ENCODE peak calls at places on chromosomes 7 and 10, in four cellular contexts. One of them, this sample, is unnamed. For H3K9me3, the result is how much of the 10 kb centered on the place peaks cover.

GRCh38 chr10:28668363-28669226 is 8.7 kb upstream of the BAMBI start:
- DNase-seq in H9: peak
- DNase-seq in esophagus squamous epithelium: no peak
- DNase-seq in OCI-LY7: no peak
- DNase-seq in this sample: no peak

GRCh38 chr7:74441801-74442200 is 11.9 kb upstream of the GTF2IRD1 start:
- DNase-seq in H9: no peak
- DNase-seq in esophagus squamous epithelium: no peak
- DNase-seq in OCI-LY7: no peak
- DNase-seq in this sample: no peak

GRCh38 chr10:7666253-7667023 is at the start of gene ITIH5:
- DNase-seq in H9: peak
- DNase-seq in esophagus squamous epithelium: no peak
- DNase-seq in OCI-LY7: no peak
- DNase-seq in this sample: no peak

GRCh38 chr7:46369933-46370654 is 449.0 kb upstream of the IGFBP3 start:
- DNase-seq in H9: no peak
- DNase-seq in esophagus squamous epithelium: no peak
- DNase-seq in OCI-LY7: no peak
- DNase-seq in this sample: no peak

GRCh38 chr7:128347573-128348147 is 4.0 kb upstream of the RBM28 start:
- DNase-seq in H9: peak
- DNase-seq in esophagus squamous epithelium: no peak
- DNase-seq in OCI-LY7: peak
- DNase-seq in this sample: no peak

GRCh38 chr10:30818854-30819253 is 189.3 kb upstream of the LYZL2 start:
- DNase-seq in H9: no peak
- DNase-seq in esophagus squamous epithelium: no peak
- DNase-seq in OCI-LY7: no peak
- DNase-seq in this sample: no peak

GRCh38 chr10:25113231-25114035 is 61.4 kb upstream of the GPR158 start:
- DNase-seq in H9: peak
- DNase-seq in esophagus squamous epithelium: no peak
- DNase-seq in OCI-LY7: peak
- DNase-seq in this sample: peak

GRCh38 chr7:3879337-3880054 is 578.4 kb downstream of the SDK1 start:
- DNase-seq in H9: no peak
- DNase-seq in esophagus squamous epithelium: no peak
- DNase-seq in OCI-LY7: no peak
- DNase-seq in this sample: no peak

GRCh38 chr10:48444861-48445841 is 138.7 kb downstream of the MAPK8 start:
- DNase-seq in H9: peak
- DNase-seq in esophagus squamous epithelium: no peak
- DNase-seq in OCI-LY7: no peak
- DNase-seq in this sample: peak

GRCh38 chr7:18890885-18891621 is 226.4 kb downstream of the TWIST1 start:
- DNase-seq in H9: no peak
- DNase-seq in esophagus squamous epithelium: no peak
- DNase-seq in OCI-LY7: no peak
- DNase-seq in this sample: no peak

GRCh38 chr10:43082756-43083155 is 5.9 kb downstream of the RET start:
- DNase-seq in H9: no peak
- DNase-seq in esophagus squamous epithelium: no peak
- DNase-seq in OCI-LY7: no peak
- DNase-seq in this sample: no peak

GRCh38 chr10:15775513-15775912 is 55.8 kb upstream of the ITGA8 start:
- DNase-seq in H9: no peak
- DNase-seq in esophagus squamous epithelium: no peak
- DNase-seq in OCI-LY7: no peak
- DNase-seq in this sample: no peak

GRCh38 chr7:82247814-82248433 is 195.7 kb downstream of the CACNA2D1 start:
- DNase-seq in H9: no peak
- DNase-seq in esophagus squamous epithelium: no peak
- DNase-seq in OCI-LY7: peak
- DNase-seq in this sample: no peak

GRCh38 chr7:113824117-113824823 is 94.5 kb downstream of the PPP1R3A start:
- DNase-seq in H9: no peak
- DNase-seq in esophagus squamous epithelium: no peak
- DNase-seq in OCI-LY7: no peak
- DNase-seq in this sample: no peak

GRCh38 chr10:71743099-71743838 is 23.7 kb upstream of the C10orf105 start:
- DNase-seq in H9: no peak
- DNase-seq in esophagus squamous epithelium: no peak
- DNase-seq in OCI-LY7: no peak
- DNase-seq in this sample: no peak

GRCh38 chr7:57215423-57215822 is 83.2 kb upstream of the ZNF479 start:
- DNase-seq in H9: no peak
- DNase-seq in esophagus squamous epithelium: no peak
- DNase-seq in OCI-LY7: no peak
- DNase-seq in this sample: no peak

GRCh38 chr7:137109966-137110930 is 233.3 kb downstream of the PTN start:
- DNase-seq in H9: no peak
- DNase-seq in esophagus squamous epithelium: no peak
- DNase-seq in OCI-LY7: no peak
- DNase-seq in this sample: no peak

DNA sequence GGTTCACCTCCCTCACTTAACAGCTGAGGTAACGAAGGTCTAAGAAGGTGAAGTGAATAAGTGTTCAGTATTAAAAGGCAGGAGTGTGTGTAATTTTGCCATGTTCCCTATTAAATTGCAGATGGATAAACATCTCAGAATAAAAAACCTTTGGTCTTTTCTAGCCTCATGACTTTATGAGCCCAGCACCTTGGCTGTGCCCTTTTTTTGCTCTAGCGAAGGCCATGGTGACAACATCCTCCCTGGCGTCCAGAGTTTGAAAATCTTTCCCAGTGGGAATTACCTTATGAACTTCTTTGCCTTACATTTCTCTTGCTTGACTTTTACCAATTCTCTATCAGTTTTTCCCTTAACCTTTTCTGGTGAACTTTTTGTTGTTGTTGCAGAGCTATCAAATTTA is 368.3 kb upstream of the BMPER start:
- DNase-seq in H9: no peak
- DNase-seq in esophagus squamous epithelium: no peak
- DNase-seq in OCI-LY7: no peak
- DNase-seq in this sample: no peak
- H3K27ac ChIP-seq in H9: no peak
- H3K27ac ChIP-seq in esophagus squamous epithelium: no peak
- H3K27ac ChIP-seq in OCI-LY7: no peak
- H3K27ac ChIP-seq in this sample: no peak

DNA sequence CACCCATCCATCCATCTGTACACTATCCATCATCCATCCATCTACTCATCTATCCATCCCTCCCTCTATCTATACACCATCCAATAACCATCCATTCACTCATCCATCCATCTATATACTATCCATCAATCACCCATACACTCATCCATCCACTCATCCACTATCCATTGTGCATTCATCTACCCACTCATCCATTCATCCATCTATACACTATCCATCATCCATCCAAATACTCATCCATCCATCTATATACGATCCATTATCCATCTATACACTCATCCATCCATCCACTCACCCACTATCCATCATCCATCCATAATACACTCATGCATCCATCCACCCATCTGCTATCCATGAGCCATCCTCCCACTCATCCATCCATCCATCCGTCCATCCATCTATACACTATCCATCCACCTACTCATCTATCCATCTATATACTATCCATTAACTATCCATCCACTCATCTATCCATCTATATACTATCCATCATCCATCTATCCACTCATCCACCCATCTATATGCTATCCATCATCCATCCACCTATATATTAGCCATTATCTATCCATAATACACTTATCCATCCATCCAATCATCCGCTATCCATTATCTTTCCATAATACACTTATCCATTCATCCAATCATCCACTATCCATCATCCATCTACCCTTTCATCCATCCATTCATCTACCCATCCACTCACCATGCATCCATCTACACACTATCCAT is 485.3 kb downstream of the DNAJB6 start:
- DNase-seq in H9: no peak
- DNase-seq in esophagus squamous epithelium: no peak
- DNase-seq in OCI-LY7: no peak
- DNase-seq in this sample: no peak
- H3K9me3 ChIP-seq in H9: under half
- H3K9me3 ChIP-seq in esophagus squamous epithelium: under half
- H3K9me3 ChIP-seq in OCI-LY7: under half
- H3K9me3 ChIP-seq in this sample: under half

GRCh38 chr10:97537186-97537869 is 35.3 kb upstream of the ANKRD2 start:
- DNase-seq in H9: no peak
- DNase-seq in esophagus squamous epithelium: no peak
- DNase-seq in OCI-LY7: no peak
- DNase-seq in this sample: no peak

GRCh38 chr10:97539523-97540200 is 32.9 kb upstream of the ANKRD2 start:
- DNase-seq in H9: peak
- DNase-seq in esophagus squamous epithelium: no peak
- DNase-seq in OCI-LY7: no peak
- DNase-seq in this sample: no peak

GRCh38 chr10:97540669-97541500 is 31.7 kb upstream of the ANKRD2 start:
- DNase-seq in H9: peak
- DNase-seq in esophagus squamous epithelium: no peak
- DNase-seq in OCI-LY7: no peak
- DNase-seq in this sample: no peak

GRCh38 chr10:97538401-97538800 is 34.2 kb upstream of the ANKRD2 start:
- DNase-seq in H9: no peak
- DNase-seq in esophagus squamous epithelium: no peak
- DNase-seq in OCI-LY7: no peak
- DNase-seq in this sample: no peak

GRCh38 chr10:97538839-97539238 is 33.7 kb upstream of the ANKRD2 start:
- DNase-seq in H9: no peak
- DNase-seq in esophagus squamous epithelium: no peak
- DNase-seq in OCI-LY7: no peak
- DNase-seq in this sample: no peak
- H3K27ac ChIP-seq in H9: no peak
- H3K27ac ChIP-seq in esophagus squamous epithelium: peak
- H3K27ac ChIP-seq in OCI-LY7: no peak
- H3K27ac ChIP-seq in this sample: peak

DNA sequence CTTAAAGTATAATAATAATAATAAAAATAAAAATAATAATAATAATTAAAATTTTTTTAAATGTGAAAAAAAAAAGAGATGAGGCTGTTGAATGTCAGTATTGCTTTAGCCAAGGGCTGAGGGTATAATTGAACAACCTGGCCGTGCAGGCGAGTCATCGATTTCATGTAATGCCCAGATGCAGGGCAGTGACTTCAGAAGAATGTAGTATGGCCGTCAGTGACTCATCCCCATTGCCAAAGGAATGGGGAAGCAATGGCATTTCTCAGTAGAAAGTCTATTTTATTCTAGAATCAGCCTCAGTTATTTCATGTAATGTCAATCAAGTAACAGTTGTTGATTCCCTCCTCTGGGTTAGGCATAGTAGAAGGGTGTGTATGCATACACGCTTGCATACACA is 516.4 kb downstream of the GLRX3 start:
- DNase-seq in H9: no peak
- DNase-seq in esophagus squamous epithelium: no peak
- DNase-seq in OCI-LY7: no peak
- DNase-seq in this sample: no peak
- H3K9me3 ChIP-seq in H9: under half
- H3K9me3 ChIP-seq in esophagus squamous epithelium: under half
- H3K9me3 ChIP-seq in OCI-LY7: under half
- H3K9me3 ChIP-seq in this sample: under half

DNA sequence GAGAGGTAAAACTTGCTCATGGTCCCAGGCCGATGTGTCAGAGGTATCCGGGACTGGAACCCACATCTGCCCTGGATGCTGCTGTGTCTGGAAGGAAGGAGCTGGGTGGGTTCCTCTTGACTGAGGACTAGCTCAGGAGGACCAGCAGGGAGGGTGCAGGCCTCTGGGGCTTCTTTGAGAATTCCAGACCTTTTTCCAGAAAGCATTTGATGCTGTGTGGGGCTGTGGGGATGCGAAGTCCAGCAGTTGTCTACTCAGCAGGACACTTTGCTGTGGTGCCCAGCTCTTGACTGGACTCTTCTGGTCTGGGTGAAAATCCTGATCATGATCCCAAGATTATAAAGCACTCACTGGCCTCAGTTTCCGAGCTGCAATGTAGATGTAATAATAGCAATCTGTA is 1.7 kb downstream of the RAMP3 start:
- DNase-seq in H9: no peak
- DNase-seq in esophagus squamous epithelium: no peak
- DNase-seq in OCI-LY7: no peak
- DNase-seq in this sample: no peak
- H3K27ac ChIP-seq in H9: no peak
- H3K27ac ChIP-seq in esophagus squamous epithelium: no peak
- H3K27ac ChIP-seq in OCI-LY7: no peak
- H3K27ac ChIP-seq in this sample: no peak

GRCh38 chr10:38054361-38054797 is 39.8 kb upstream of the ZNF37A start:
- DNase-seq in H9: no peak
- DNase-seq in esophagus squamous epithelium: no peak
- DNase-seq in OCI-LY7: no peak
- DNase-seq in this sample: no peak
- H3K9me3 ChIP-seq in H9: under half
- H3K9me3 ChIP-seq in esophagus squamous epithelium: half or more
- H3K9me3 ChIP-seq in OCI-LY7: under half
- H3K9me3 ChIP-seq in this sample: under half

GRCh38 chr7:142377567-142377966 is 119.7 kb upstream of the PRSS58 start:
- DNase-seq in H9: no peak
- DNase-seq in esophagus squamous epithelium: no peak
- DNase-seq in OCI-LY7: no peak
- DNase-seq in this sample: no peak

GRCh38 chr7:142376356-142376997 is 118.6 kb upstream of the PRSS58 start:
- DNase-seq in H9: no peak
- DNase-seq in esophagus squamous epithelium: no peak
- DNase-seq in OCI-LY7: no peak
- DNase-seq in this sample: no peak

GRCh38 chr7:142379445-142379844 is 121.6 kb upstream of the PRSS58 start:
- DNase-seq in H9: no peak
- DNase-seq in esophagus squamous epithelium: no peak
- DNase-seq in OCI-LY7: no peak
- DNase-seq in this sample: no peak

GRCh38 chr7:142372727-142373126 is 114.9 kb upstream of the PRSS58 start:
- DNase-seq in H9: no peak
- DNase-seq in esophagus squamous epithelium: no peak
- DNase-seq in OCI-LY7: no peak
- DNase-seq in this sample: no peak

DNA sequence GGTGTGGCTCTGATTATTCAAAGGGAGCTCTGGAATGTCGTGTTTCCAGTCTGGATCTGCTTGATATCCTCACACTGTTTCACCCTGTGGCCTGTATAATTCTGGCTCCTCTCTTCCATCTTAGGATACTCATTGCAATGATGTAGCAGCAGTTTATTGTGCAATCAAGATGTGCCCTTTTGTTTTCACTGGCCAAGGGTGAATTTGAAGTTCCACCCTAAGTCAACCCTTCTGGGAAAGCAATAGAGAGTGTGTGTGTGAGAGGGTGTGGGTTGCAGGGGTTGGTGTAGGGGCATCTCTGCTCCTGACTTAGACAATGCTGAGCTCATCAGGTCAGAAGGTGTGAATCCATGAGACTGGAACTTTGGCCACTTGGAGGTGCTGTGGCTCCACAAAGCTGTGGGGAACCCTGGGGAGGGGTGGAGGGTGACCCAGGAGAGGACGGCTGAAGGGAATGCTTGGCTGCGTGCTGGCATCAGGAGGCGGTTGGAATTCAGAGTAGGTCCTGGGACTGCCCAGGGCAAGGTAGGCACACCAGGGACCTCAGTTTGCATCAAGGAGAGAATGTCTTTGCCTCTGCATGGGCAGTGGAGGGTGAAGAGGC is 118.0 kb upstream of the PRSS58 start:
- DNase-seq in H9: peak
- DNase-seq in esophagus squamous epithelium: no peak
- DNase-seq in OCI-LY7: no peak
- DNase-seq in this sample: no peak
- H3K27ac ChIP-seq in H9: no peak
- H3K27ac ChIP-seq in esophagus squamous epithelium: peak
- H3K27ac ChIP-seq in OCI-LY7: no peak
- H3K27ac ChIP-seq in this sample: peak

This sample was measured in RWPE2.